ENCODE peak calls at places on chromosomes 2 and 18, in eight cellular contexts. One of them, this sample, is unnamed.

GRCh38 chr18:41949206-41949920 is 5.7 kb upstream of the PIK3C3 start:
- DNase-seq in brain microvascular endothelial cell: no peak
- DNase-seq in GM12864: no peak
- DNase-seq in substantia nigra: no peak
- DNase-seq in T-helper 2 cell treated with Interferon-gamma antibody and Interleukin-4, amounts not matched to agents 5 μg/mL and 100 μg/mL, for 36 hours: no peak
- DNase-seq in hypothalamus: no peak
- DNase-seq in pancreas: no peak
- DNase-seq in iris pigment epithelial cell: no peak
- DNase-seq in this sample: no peak

GRCh38 chr2:174840436-174840835 is 76.2 kb upstream of the CHRNA1 start:
- DNase-seq in pancreas: no peak
- DNase-seq in T-helper 2 cell treated with Interferon-gamma antibody and Interleukin-4, amounts not matched to agents 5 μg/mL and 100 μg/mL, for 36 hours: no peak
- DNase-seq in GM12864: no peak
- DNase-seq in brain microvascular endothelial cell: peak; percentile 49
- DNase-seq in substantia nigra: no peak
- DNase-seq in iris pigment epithelial cell: peak; percentile 85
- DNase-seq in hypothalamus: no peak
- DNase-seq in this sample: no peak

GRCh38 chr18:11665587-11665986 is 23.5 kb upstream of the GNAL start:
- DNase-seq in GM12864: no peak
- DNase-seq in brain microvascular endothelial cell: no peak
- DNase-seq in iris pigment epithelial cell: no peak
- DNase-seq in pancreas: no peak
- DNase-seq in T-helper 2 cell treated with Interferon-gamma antibody and Interleukin-4, amounts not matched to agents 5 μg/mL and 100 μg/mL, for 36 hours: no peak
- DNase-seq in hypothalamus: no peak
- DNase-seq in substantia nigra: no peak
- DNase-seq in this sample: no peak

GRCh38 chr2:130374587-130375290 is 18.9 kb downstream of the PTPN18 start:
- DNase-seq in brain microvascular endothelial cell: peak; percentile 42
- DNase-seq in substantia nigra: no peak
- DNase-seq in pancreas: no peak
- DNase-seq in iris pigment epithelial cell: peak; percentile 65
- DNase-seq in T-helper 2 cell treated with Interferon-gamma antibody and Interleukin-4, amounts not matched to agents 5 μg/mL and 100 μg/mL, for 36 hours: no peak
- DNase-seq in GM12864: no peak
- DNase-seq in hypothalamus: no peak
- DNase-seq in this sample: no peak

GRCh38 chr18:24414349-24415003 is 12.0 kb upstream of the IMPACT start:
- DNase-seq in pancreas: no peak
- DNase-seq in brain microvascular endothelial cell: no peak
- DNase-seq in hypothalamus: no peak
- DNase-seq in T-helper 2 cell treated with Interferon-gamma antibody and Interleukin-4, amounts not matched to agents 5 μg/mL and 100 μg/mL, for 36 hours: peak; percentile 74
- DNase-seq in iris pigment epithelial cell: no peak
- DNase-seq in GM12864: no peak
- DNase-seq in substantia nigra: no peak
- DNase-seq in this sample: no peak

GRCh38 chr18:13137041-13137938 is 81.3 kb upstream of the LDLRAD4 start:
- DNase-seq in hypothalamus: peak; percentile 45
- DNase-seq in substantia nigra: no peak
- DNase-seq in T-helper 2 cell treated with Interferon-gamma antibody and Interleukin-4, amounts not matched to agents 5 μg/mL and 100 μg/mL, for 36 hours: peak; percentile 28
- DNase-seq in GM12864: no peak
- DNase-seq in brain microvascular endothelial cell: no peak
- DNase-seq in pancreas: no peak
- DNase-seq in iris pigment epithelial cell: peak; percentile 29
- DNase-seq in this sample: no peak

GRCh38 chr18:76430636-76431035 is 64.4 kb downstream of the ZNF516 start:
- DNase-seq in brain microvascular endothelial cell: no peak
- DNase-seq in GM12864: no peak
- DNase-seq in iris pigment epithelial cell: peak; percentile 24
- DNase-seq in T-helper 2 cell treated with Interferon-gamma antibody and Interleukin-4, amounts not matched to agents 5 μg/mL and 100 μg/mL, for 36 hours: no peak
- DNase-seq in hypothalamus: no peak
- DNase-seq in pancreas: no peak
- DNase-seq in substantia nigra: no peak
- DNase-seq in this sample: no peak

GRCh38 chr2:177264209-177264538 is 353 bp downstream of the NFE2L2 start:
- DNase-seq in GM12864: no peak
- DNase-seq in brain microvascular endothelial cell: no peak
- DNase-seq in hypothalamus: no peak
- DNase-seq in T-helper 2 cell treated with Interferon-gamma antibody and Interleukin-4, amounts not matched to agents 5 μg/mL and 100 μg/mL, for 36 hours: no peak
- DNase-seq in pancreas: no peak
- DNase-seq in substantia nigra: peak; percentile 76
- DNase-seq in iris pigment epithelial cell: peak; percentile 54
- DNase-seq in this sample: no peak

GRCh38 chr2:173966274-173967098 is 1.3 kb upstream of the SP3 start:
- DNase-seq in substantia nigra: no peak
- DNase-seq in GM12864: no peak
- DNase-seq in hypothalamus: no peak
- DNase-seq in iris pigment epithelial cell: no peak
- DNase-seq in T-helper 2 cell treated with Interferon-gamma antibody and Interleukin-4, amounts not matched to agents 5 μg/mL and 100 μg/mL, for 36 hours: no peak
- DNase-seq in pancreas: no peak
- DNase-seq in brain microvascular endothelial cell: no peak
- DNase-seq in this sample: no peak

GRCh38 chr2:71880846-71881610 is 266.6 kb downstream of the CYP26B1 start:
- DNase-seq in brain microvascular endothelial cell: peak; percentile 52
- DNase-seq in hypothalamus: no peak
- DNase-seq in GM12864: no peak
- DNase-seq in pancreas: no peak
- DNase-seq in substantia nigra: no peak
- DNase-seq in iris pigment epithelial cell: peak; percentile 79
- DNase-seq in T-helper 2 cell treated with Interferon-gamma antibody and Interleukin-4, amounts not matched to agents 5 μg/mL and 100 μg/mL, for 36 hours: no peak
- DNase-seq in this sample: no peak

GRCh38 chr2:121944072-121944829 is 188.8 kb downstream of the TSN start:
- DNase-seq in iris pigment epithelial cell: peak; percentile 61
- DNase-seq in substantia nigra: no peak
- DNase-seq in T-helper 2 cell treated with Interferon-gamma antibody and Interleukin-4, amounts not matched to agents 5 μg/mL and 100 μg/mL, for 36 hours: no peak
- DNase-seq in brain microvascular endothelial cell: peak; percentile 72
- DNase-seq in pancreas: no peak
- DNase-seq in hypothalamus: no peak
- DNase-seq in GM12864: no peak
- DNase-seq in this sample: no peak

GRCh38 chr18:8424917-8425725 is 184.1 kb upstream of the RAB12 start:
- DNase-seq in GM12864: no peak
- DNase-seq in pancreas: no peak
- DNase-seq in T-helper 2 cell treated with Interferon-gamma antibody and Interleukin-4, amounts not matched to agents 5 μg/mL and 100 μg/mL, for 36 hours: no peak
- DNase-seq in substantia nigra: no peak
- DNase-seq in iris pigment epithelial cell: peak; percentile 55
- DNase-seq in hypothalamus: no peak
- DNase-seq in brain microvascular endothelial cell: peak; percentile 63
- DNase-seq in this sample: no peak

GRCh38 chr2:171160119-171160629 is 519 bp downstream of the TLK1 start:
- DNase-seq in brain microvascular endothelial cell: peak; percentile 41
- DNase-seq in T-helper 2 cell treated with Interferon-gamma antibody and Interleukin-4, amounts not matched to agents 5 μg/mL and 100 μg/mL, for 36 hours: peak; percentile 73
- DNase-seq in iris pigment epithelial cell: peak; percentile 67
- DNase-seq in hypothalamus: peak; percentile 80
- DNase-seq in pancreas: no peak
- DNase-seq in substantia nigra: peak; percentile 57
- DNase-seq in GM12864: no peak
- DNase-seq in this sample: peak; percentile 9

GRCh38 chr2:156466739-156467405 is 30.7 kb downstream of the GPD2 start:
- DNase-seq in GM12864: no peak
- DNase-seq in substantia nigra: no peak
- DNase-seq in iris pigment epithelial cell: peak; percentile 74
- DNase-seq in pancreas: peak; percentile 68
- DNase-seq in T-helper 2 cell treated with Interferon-gamma antibody and Interleukin-4, amounts not matched to agents 5 μg/mL and 100 μg/mL, for 36 hours: no peak
- DNase-seq in brain microvascular endothelial cell: no peak
- DNase-seq in hypothalamus: peak; percentile 21
- DNase-seq in this sample: peak; percentile 49

This sample was measured in anterior cingulate cortex.